ENCODE peak calls at places on chromosomes 16 and 17, in five cellular contexts. One of them, this sample, is unnamed.

GRCh38 chr16:55189179-55189578 is 134.8 kb upstream of the IRX6 start:
- DNase-seq in head of caudate nucleus: no peak
- DNase-seq in CD4-positive, alpha-beta T cell: no peak
- DNase-seq in skeletal muscle cell: no peak
- DNase-seq in cardiac fibroblast: no peak
- DNase-seq in this sample: no peak

GRCh38 chr17:32269377-32269776 is 3.7 kb downstream of the RHBDL3 start:
- DNase-seq in head of caudate nucleus: no peak
- DNase-seq in CD4-positive, alpha-beta T cell: no peak
- DNase-seq in cardiac fibroblast: no peak
- DNase-seq in skeletal muscle cell: no peak
- DNase-seq in this sample: peak

GRCh38 chr17:38598995-38599394 is 6.8 kb downstream of the SRCIN1 start:
- DNase-seq in cardiac fibroblast: no peak
- DNase-seq in skeletal muscle cell: no peak
- DNase-seq in head of caudate nucleus: no peak
- DNase-seq in CD4-positive, alpha-beta T cell: no peak
- DNase-seq in this sample: no peak

GRCh38 chr16:69089091-69089912 is 16.2 kb upstream of the HAS3 start:
- DNase-seq in CD4-positive, alpha-beta T cell: no peak
- DNase-seq in skeletal muscle cell: no peak
- DNase-seq in head of caudate nucleus: peak
- DNase-seq in cardiac fibroblast: no peak
- DNase-seq in this sample: no peak

GRCh38 chr16:57834936-57835335 is 32.6 kb upstream of the KIFC3 start:
- DNase-seq in head of caudate nucleus: peak
- DNase-seq in cardiac fibroblast: peak
- DNase-seq in skeletal muscle cell: no peak
- DNase-seq in CD4-positive, alpha-beta T cell: no peak
- DNase-seq in this sample: no peak

GRCh38 chr16:68676113-68676860 is 31.2 kb downstream of the CDH3 start:
- DNase-seq in skeletal muscle cell: no peak
- DNase-seq in head of caudate nucleus: no peak
- DNase-seq in cardiac fibroblast: no peak
- DNase-seq in CD4-positive, alpha-beta T cell: no peak
- DNase-seq in this sample: no peak

GRCh38 chr17:48545022-48545376 is at the start of gene HOXB2:
- DNase-seq in head of caudate nucleus: no peak
- DNase-seq in cardiac fibroblast: peak
- DNase-seq in CD4-positive, alpha-beta T cell: no peak
- DNase-seq in skeletal muscle cell: no peak
- DNase-seq in this sample: no peak

GRCh38 chr17:70137451-70138230 is 31.7 kb upstream of the KCNJ2 start:
- DNase-seq in CD4-positive, alpha-beta T cell: no peak
- DNase-seq in cardiac fibroblast: peak
- DNase-seq in skeletal muscle cell: peak
- DNase-seq in head of caudate nucleus: no peak
- DNase-seq in this sample: peak

GRCh38 chr16:73290258-73290657 is 242.3 kb upstream of the ZFHX3 start:
- DNase-seq in skeletal muscle cell: no peak
- DNase-seq in CD4-positive, alpha-beta T cell: no peak
- DNase-seq in head of caudate nucleus: no peak
- DNase-seq in cardiac fibroblast: no peak
- DNase-seq in this sample: no peak

GRCh38 chr16:67163903-67164558 is 514 bp upstream of the HSF4 start:
- DNase-seq in CD4-positive, alpha-beta T cell: no peak
- DNase-seq in cardiac fibroblast: no peak
- DNase-seq in head of caudate nucleus: no peak
- DNase-seq in skeletal muscle cell: no peak
- DNase-seq in this sample: no peak

GRCh38 chr17:12821376-12821940 is 32.2 kb downstream of the ARHGAP44 start:
- DNase-seq in CD4-positive, alpha-beta T cell: no peak
- DNase-seq in cardiac fibroblast: peak
- DNase-seq in head of caudate nucleus: no peak
- DNase-seq in skeletal muscle cell: peak
- DNase-seq in this sample: no peak

GRCh38 chr16:9429946-9430345 is 338.5 kb downstream of the HAPSTR1 start:
- DNase-seq in cardiac fibroblast: no peak
- DNase-seq in skeletal muscle cell: no peak
- DNase-seq in head of caudate nucleus: no peak
- DNase-seq in CD4-positive, alpha-beta T cell: no peak
- DNase-seq in this sample: no peak

GRCh38 chr16:81641403-81642106 is 137.5 kb upstream of the PLCG2 start:
- DNase-seq in cardiac fibroblast: no peak
- DNase-seq in skeletal muscle cell: no peak
- DNase-seq in head of caudate nucleus: no peak
- DNase-seq in CD4-positive, alpha-beta T cell: no peak
- DNase-seq in this sample: peak

GRCh38 chr17:2911035-2911754 is 115.0 kb downstream of the RAP1GAP2 start:
- DNase-seq in cardiac fibroblast: no peak
- DNase-seq in head of caudate nucleus: no peak
- DNase-seq in CD4-positive, alpha-beta T cell: no peak
- DNase-seq in skeletal muscle cell: no peak
- DNase-seq in this sample: peak

GRCh38 chr16:67150833-67151396 is at the start of gene B3GNT9:
- DNase-seq in cardiac fibroblast: peak
- DNase-seq in skeletal muscle cell: no peak
- DNase-seq in head of caudate nucleus: peak
- DNase-seq in CD4-positive, alpha-beta T cell: no peak
- DNase-seq in this sample: no peak

GRCh38 chr17:15341385-15341849 is at the start of gene TEKT3:
- DNase-seq in head of caudate nucleus: peak
- DNase-seq in CD4-positive, alpha-beta T cell: no peak
- DNase-seq in skeletal muscle cell: peak
- DNase-seq in cardiac fibroblast: peak
- DNase-seq in this sample: peak

GRCh38 chr17:5582177-5582885 is 2.0 kb downstream of the NLRP1 start:
- DNase-seq in CD4-positive, alpha-beta T cell: no peak
- DNase-seq in head of caudate nucleus: no peak
- DNase-seq in skeletal muscle cell: no peak
- DNase-seq in cardiac fibroblast: no peak
- DNase-seq in this sample: no peak

GRCh38 chr16:66741131-66741900 is 10.1 kb downstream of the DYNC1LI2 start:
- DNase-seq in cardiac fibroblast: peak
- DNase-seq in skeletal muscle cell: peak
- DNase-seq in CD4-positive, alpha-beta T cell: no peak
- DNase-seq in head of caudate nucleus: peak
- DNase-seq in this sample: peak

GRCh38 chr16:30119428-30119827 is 3.6 kb downstream of the MAPK3 start:
- DNase-seq in head of caudate nucleus: no peak
- DNase-seq in CD4-positive, alpha-beta T cell: no peak
- DNase-seq in skeletal muscle cell: no peak
- DNase-seq in cardiac fibroblast: peak
- DNase-seq in this sample: no peak

GRCh38 chr17:40538019-40538935 is 27.0 kb downstream of the CCR7 start:
- DNase-seq in cardiac fibroblast: no peak
- DNase-seq in skeletal muscle cell: no peak
- DNase-seq in CD4-positive, alpha-beta T cell: no peak
- DNase-seq in head of caudate nucleus: peak
- DNase-seq in this sample: peak

GRCh38 chr17:33725675-33726271 is 432.7 kb upstream of the ASIC2 start:
- DNase-seq in head of caudate nucleus: peak
- DNase-seq in cardiac fibroblast: peak
- DNase-seq in skeletal muscle cell: no peak
- DNase-seq in CD4-positive, alpha-beta T cell: no peak
- DNase-seq in this sample: peak

GRCh38 chr16:88632587-88632930 is 5.8 kb upstream of the IL17C start:
- DNase-seq in cardiac fibroblast: no peak
- DNase-seq in head of caudate nucleus: no peak
- DNase-seq in CD4-positive, alpha-beta T cell: no peak
- DNase-seq in skeletal muscle cell: no peak
- DNase-seq in this sample: no peak

GRCh38 chr17:8175795-8176196 is 384 bp downstream of the TMEM107 start:
- DNase-seq in CD4-positive, alpha-beta T cell: no peak
- DNase-seq in skeletal muscle cell: no peak
- DNase-seq in cardiac fibroblast: peak
- DNase-seq in head of caudate nucleus: no peak
- DNase-seq in this sample: no peak

GRCh38 chr17:79050591-79050990 is 24.0 kb upstream of the ENGASE start:
- DNase-seq in CD4-positive, alpha-beta T cell: no peak
- DNase-seq in head of caudate nucleus: no peak
- DNase-seq in skeletal muscle cell: no peak
- DNase-seq in cardiac fibroblast: no peak
- DNase-seq in this sample: peak

GRCh38 chr17:292016-292415 is 60.6 kb downstream of the RPH3AL start:
- DNase-seq in cardiac fibroblast: no peak
- DNase-seq in CD4-positive, alpha-beta T cell: no peak
- DNase-seq in head of caudate nucleus: no peak
- DNase-seq in skeletal muscle cell: no peak
- DNase-seq in this sample: no peak

GRCh38 chr16:75195811-75196790 is 10.9 kb downstream of the CTRB2 start:
- DNase-seq in skeletal muscle cell: no peak
- DNase-seq in head of caudate nucleus: no peak
- DNase-seq in cardiac fibroblast: no peak
- DNase-seq in CD4-positive, alpha-beta T cell: no peak
- DNase-seq in this sample: no peak

GRCh38 chr16:15913046-15913698 is 24.8 kb upstream of the CEP20 start:
- DNase-seq in CD4-positive, alpha-beta T cell: no peak
- DNase-seq in head of caudate nucleus: no peak
- DNase-seq in skeletal muscle cell: no peak
- DNase-seq in cardiac fibroblast: no peak
- DNase-seq in this sample: no peak

GRCh38 chr16:56199164-56199563 is 7.9 kb downstream of the GNAO1 start:
- DNase-seq in head of caudate nucleus: no peak
- DNase-seq in cardiac fibroblast: no peak
- DNase-seq in CD4-positive, alpha-beta T cell: no peak
- DNase-seq in skeletal muscle cell: no peak
- DNase-seq in this sample: no peak

GRCh38 chr17:347309-347708 is 5.3 kb downstream of the RPH3AL start:
- DNase-seq in head of caudate nucleus: no peak
- DNase-seq in skeletal muscle cell: no peak
- DNase-seq in CD4-positive, alpha-beta T cell: no peak
- DNase-seq in cardiac fibroblast: no peak
- DNase-seq in this sample: no peak

GRCh38 chr16:53071748-53072301 is 17.0 kb downstream of the CHD9 start:
- DNase-seq in cardiac fibroblast: peak
- DNase-seq in skeletal muscle cell: no peak
- DNase-seq in CD4-positive, alpha-beta T cell: no peak
- DNase-seq in head of caudate nucleus: no peak
- DNase-seq in this sample: no peak

GRCh38 chr17:33582661-33583060 is 289.6 kb upstream of the ASIC2 start:
- DNase-seq in cardiac fibroblast: no peak
- DNase-seq in CD4-positive, alpha-beta T cell: no peak
- DNase-seq in skeletal muscle cell: no peak
- DNase-seq in head of caudate nucleus: no peak
- DNase-seq in this sample: no peak

GRCh38 chr16:85498607-85499006 is 114.5 kb upstream of the GSE1 start:
- DNase-seq in skeletal muscle cell: no peak
- DNase-seq in cardiac fibroblast: no peak
- DNase-seq in CD4-positive, alpha-beta T cell: no peak
- DNase-seq in head of caudate nucleus: no peak
- DNase-seq in this sample: no peak